ENCODE peak calls at places on chromosomes 13 and 19, in four cellular contexts. D, G, I and Q are unnamed samples.
A peak's percentile ranks its signal among the peaks of the same experiment; 100 is the strongest.

GRCh38 chr19:48443731-48444128 is 2.1 kb upstream of the GRWD1 start:
- DNase-seq in G (no peak), D (no peak), I (no peak), Q (no peak)

GRCh38 chr13:91576590-91576989 is 178.2 kb downstream of the GPC5 start:
- DNase-seq in I (no peak), D (peak; percentile 10), G (no peak), Q (no peak)

GRCh38 chr13:30318026-30318425 is 10.7 kb upstream of the KATNAL1 start:
- DNase-seq in I (no peak), G (no peak), D (no peak), Q (no peak)

GRCh38 chr19:48964205-48965032 is 690 bp upstream of the FTL start:
- DNase-seq in D (peak; percentile 21), G (no peak), I (no peak), Q (no peak)

GRCh38 chr13:88622362-88622973 is 951.3 kb downstream of the SLITRK5 start:
- DNase-seq in D (no peak), G (no peak), I (no peak), Q (no peak)

GRCh38 chr13:112954488-112955270 is 14.3 kb upstream of the MCF2L start:
- DNase-seq in G (no peak), D (no peak), I (no peak), Q (no peak)

GRCh38 chr13:20186771-20187170 is 6.0 kb downstream of the GJB2 start:
- DNase-seq in G (no peak), D (no peak), I (no peak), Q (no peak)

GRCh38 chr19:33430674-33431277 is 57.3 kb downstream of the CEBPG start:
- DNase-seq in G (peak; percentile 34), D (peak; percentile 76), I (no peak), Q (peak; percentile 66)

GRCh38 chr13:77429320-77430142 is 102.6 kb upstream of the MYCBP2 start:
- DNase-seq in G (no peak), D (no peak), I (no peak), Q (no peak)

GRCh38 chr19:37953576-37954303 is 46.7 kb downstream of the SIPA1L3 start:
- DNase-seq in I (peak; percentile 19), G (no peak), D (no peak), Q (no peak)

GRCh38 chr13:32212420-32212819 is 102.7 kb downstream of the ZAR1L start:
- DNase-seq in I (no peak), D (no peak), G (peak; percentile 70), Q (no peak)

GRCh38 chr19:13960863-13961784 is 8.8 kb downstream of the DCAF15 start:
- DNase-seq in I (no peak), D (no peak), G (no peak), Q (no peak)
- TF ChIP-seq CTCF in I (no peak), D (no peak), G (no peak), Q (no peak)

DNA sequence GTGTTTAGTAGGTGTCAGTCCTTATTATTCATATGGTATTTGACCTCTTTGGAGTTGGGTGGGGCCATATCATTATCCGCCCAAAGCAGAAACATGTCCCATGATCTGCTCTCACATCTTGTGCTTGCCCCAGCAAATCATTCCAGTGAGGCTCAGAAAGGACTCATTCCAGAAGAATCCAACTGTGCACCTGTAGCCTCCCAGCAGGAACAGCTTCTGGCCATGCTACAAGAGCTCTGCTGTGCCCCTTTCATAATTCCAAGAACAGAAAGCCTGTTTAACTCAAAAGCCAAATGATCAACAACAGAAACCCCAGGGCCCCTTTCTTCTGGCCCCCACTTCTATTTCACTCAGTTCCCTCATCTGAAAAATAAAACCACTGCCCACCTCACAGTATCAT is 673.1 kb downstream of the DIAPH3 start:
- DNase-seq in I (no peak), G (no peak), D (no peak), Q (no peak)
- TF ChIP-seq CTCF in I (no peak), G (no peak), D (no peak), Q (no peak)

GRCh38 chr13:96533408-96533807 is 443.5 kb downstream of the HS6ST3 start:
- DNase-seq in I (no peak), G (no peak), D (no peak), Q (no peak)
- TF ChIP-seq CTCF in I (no peak), G (no peak), D (no peak), Q (no peak)

GRCh38 chr13:25494708-25495411 is 123.1 kb downstream of the ATP8A2 start:
- DNase-seq in D (no peak), G (no peak), I (no peak), Q (no peak)
- TF ChIP-seq CTCF in D (no peak), G (no peak), I (no peak), Q (no peak)

GRCh38 chr13:55999709-56000108 is 1141.0 kb upstream of the PRR20A start:
- DNase-seq in D (peak; percentile 35), G (no peak), I (no peak), Q (no peak)
- TF ChIP-seq CTCF in D (no peak), G (no peak), I (no peak), Q (no peak)

DNA sequence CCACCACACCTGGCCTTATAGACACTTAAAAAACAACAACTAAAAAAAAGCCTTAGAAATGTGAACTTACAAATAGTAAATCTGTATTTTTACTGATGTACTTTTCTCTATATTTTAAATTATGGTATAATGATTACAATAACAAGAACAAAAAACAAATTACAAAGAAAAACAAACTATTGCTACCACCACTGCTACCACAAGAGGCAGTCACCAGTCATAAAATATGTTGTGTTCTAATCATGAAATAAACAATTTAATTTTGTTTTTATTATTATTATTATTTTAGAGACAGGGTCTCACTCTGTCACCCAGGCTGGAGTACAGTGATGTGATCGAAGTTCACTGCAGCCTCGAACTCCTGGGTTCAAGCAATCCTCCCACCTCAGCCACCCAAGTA is 72.2 kb downstream of the DIAPH3 start:
- DNase-seq in I (no peak), D (no peak), G (no peak), Q (no peak)
- TF ChIP-seq CTCF in I (no peak), D (peak; percentile 7), G (no peak), Q (no peak)

GRCh38 chr19:8484331-8484894 is 18.0 kb downstream of the PRAM1 start:
- DNase-seq in I (no peak), D (no peak), G (no peak), Q (no peak)
- TF ChIP-seq CTCF in I (no peak), D (no peak), G (no peak), Q (no peak)

DNA sequence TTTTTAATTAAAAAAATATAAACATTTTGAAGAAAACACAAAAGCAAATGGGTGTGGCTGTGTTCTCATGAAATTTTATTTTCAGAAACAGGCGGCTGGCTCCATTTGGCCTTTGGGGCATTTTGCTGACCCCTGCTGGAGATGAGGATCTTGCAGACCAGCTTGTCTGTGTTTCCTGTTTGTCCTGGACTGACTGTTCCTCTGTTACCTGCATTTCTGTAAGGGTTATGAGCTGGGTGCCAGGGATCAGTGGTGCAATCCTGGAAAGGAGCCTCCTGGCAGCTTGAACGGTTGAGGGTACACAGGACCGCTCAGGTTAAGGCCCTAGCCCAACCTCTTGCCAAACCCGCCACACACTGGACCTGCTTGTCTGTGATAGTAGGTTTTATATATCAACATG is 49.9 kb downstream of the ZNF787 start:
- DNase-seq in I (no peak), G (no peak), D (no peak), Q (no peak)
- TF ChIP-seq CTCF in I (no peak), G (peak; percentile 16), D (peak; percentile 20), Q (no peak)

DNA sequence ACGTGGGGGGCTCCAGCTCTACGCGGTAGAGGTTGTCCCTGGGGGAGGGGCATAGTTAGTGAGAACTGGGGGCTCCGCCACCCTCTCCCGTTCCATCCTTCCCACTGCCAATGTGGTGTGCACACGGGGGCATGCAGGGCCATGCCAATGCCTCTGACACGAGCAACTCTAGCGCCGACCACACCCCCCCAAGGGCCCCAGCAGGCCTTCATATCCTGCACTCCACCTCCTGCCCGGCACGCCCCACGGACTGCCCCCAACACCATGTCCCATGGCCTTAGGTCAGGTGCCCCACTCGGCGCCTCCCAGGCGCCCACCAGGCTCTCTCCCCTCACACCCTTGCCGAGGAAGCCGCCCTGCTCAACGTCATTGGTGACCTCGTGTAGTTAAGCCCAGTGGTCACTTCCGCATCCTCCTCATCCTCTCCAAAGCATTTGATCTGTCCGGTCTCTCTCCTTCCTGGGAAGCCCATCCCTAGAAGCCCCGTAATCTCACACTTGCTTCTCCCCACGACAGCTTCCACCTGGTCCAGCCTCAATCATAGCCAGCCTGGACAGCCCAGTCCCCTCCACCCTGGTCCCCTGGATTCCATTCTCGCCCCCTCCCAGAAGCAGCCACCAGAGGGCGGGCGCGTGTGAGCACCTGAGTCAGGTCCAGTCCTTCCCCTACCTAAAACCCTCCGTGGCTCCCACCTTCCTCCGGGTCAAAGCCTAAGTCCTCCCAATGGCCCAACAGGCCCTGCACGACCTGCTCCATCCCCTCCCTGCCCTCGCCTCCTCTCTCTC is 2.1 kb downstream of the SEMA6B start:
- DNase-seq in I (no peak), G (no peak), D (no peak), Q (no peak)
- TF ChIP-seq CTCF in I (no peak), G (no peak), D (peak; percentile 16), Q (no peak)

GRCh38 chr19:12794196-12794921 is 3.1 kb downstream of the JUNB start:
- DNase-seq in D (no peak), G (no peak), I (no peak), Q (no peak)

GRCh38 chr19:12792048-12792852 is 964 bp downstream of the JUNB start:
- DNase-seq in G (no peak), D (peak; percentile 74), I (peak; percentile 79), Q (no peak)

GRCh38 chr19:12794936-12795335 is 3.6 kb downstream of the JUNB start:
- DNase-seq in D (no peak), G (no peak), I (peak; percentile 78), Q (no peak)

GRCh38 chr19:12792853-12793289 is 1.6 kb downstream of the JUNB start:
- DNase-seq in D (no peak), G (no peak), I (peak; percentile 68), Q (no peak)

GRCh38 chr19:12793290-12794195 is 2.3 kb downstream of the JUNB start:
- DNase-seq in D (peak; percentile 93), I (peak; percentile 95), G (peak; percentile 89), Q (peak; percentile 92)
- TF ChIP-seq CTCF in D (no peak), I (no peak), G (no peak), Q (no peak)